ENCODE peak calls at places on chromosomes 6 and 20, in five cellular contexts. F is cardiac muscle cell, Y is epithelial cell of esophagus, B is tibial artery, P is astrocyte of the cerebellum. J is an unnamed sample.

GRCh38 chr20:49787371-49788357 is 25.0 kb upstream of the SLC9A8 start:
- DNase-seq in F (no peak), Y (no peak), B (no peak), P (no peak), J (no peak)

GRCh38 chr6:112482373-112482772 is 135.2 kb downstream of the RFPL4B start:
- DNase-seq in F (no peak), Y (peak; percentile 29), B (no peak), P (no peak), J (no peak)

GRCh38 chr6:110233769-110234374 is 53.6 kb downstream of the CDC40 start:
- DNase-seq in F (peak; percentile 28), Y (no peak), B (no peak), P (no peak), J (no peak)

GRCh38 chr6:30770164-30770563 is 25.8 kb upstream of the IER3 start:
- DNase-seq in F (no peak), Y (peak; percentile 38), B (no peak), P (no peak), J (no peak)

GRCh38 chr20:19888269-19888669 is 128.9 kb upstream of the NAA20 start:
- DNase-seq in F (no peak), Y (peak; percentile 57), B (no peak), P (no peak), J (no peak)

GRCh38 chr20:4601630-4602296 is 119.9 kb upstream of the PRND start:
- DNase-seq in F (no peak), Y (peak; percentile 61), B (no peak), P (no peak), J (peak; percentile 38)

GRCh38 chr20:9235518-9235917 is 166.6 kb downstream of the PLCB4 start:
- DNase-seq in F (peak; percentile 84), Y (peak; percentile 79), B (no peak), P (no peak), J (peak; percentile 56)

GRCh38 chr20:3031524-3032147 is 11.8 kb upstream of the GNRH2 start:
- DNase-seq in F (no peak), Y (no peak), B (no peak), P (no peak), J (no peak)

GRCh38 chr6:36329798-36330291 is 6.8 kb downstream of the BNIP5 start:
- DNase-seq in F (no peak), Y (no peak), B (peak; percentile 42), P (no peak), J (no peak)

GRCh38 chr20:19619904-19620430 is 138.1 kb upstream of the RIN2 start:
- DNase-seq in F (no peak), Y (no peak), B (no peak), P (no peak), J (no peak)

GRCh38 chr6:110538416-110539060 is 62.1 kb upstream of the SLC22A16 start:
- DNase-seq in F (peak; percentile 24), Y (peak; percentile 42), B (no peak), P (no peak), J (no peak)

GRCh38 chr20:57991211-57991841 is 237.1 kb downstream of the ANKRD60 start:
- DNase-seq in F (peak; percentile 11), Y (peak; percentile 96), B (no peak), P (peak; percentile 60), J (no peak)

GRCh38 chr6:119172813-119173212 is 94.3 kb upstream of the FAM184A start:
- DNase-seq in F (no peak), Y (peak; percentile 36), B (no peak), P (no peak), J (no peak)

GRCh38 chr6:119173249-119174084 is 95.0 kb upstream of the FAM184A start:
- DNase-seq in F (no peak), Y (no peak), B (no peak), P (no peak), J (no peak)

GRCh38 chr6:119171864-119172588 is 93.6 kb upstream of the FAM184A start:
- DNase-seq in F (no peak), Y (no peak), B (no peak), P (no peak), J (no peak)

GRCh38 chr6:119171442-119171841 is 93.0 kb upstream of the FAM184A start:
- DNase-seq in F (no peak), Y (no peak), B (no peak), P (no peak), J (no peak)

GRCh38 chr6:119170427-119171407 is 92.3 kb upstream of the FAM184A start:
- DNase-seq in F (peak; percentile 52), Y (no peak), B (no peak), P (no peak), J (no peak)
- H3K4me3 ChIP-seq in F (no peak overlapping the region), Y (no peak overlapping the region), B (no peak overlapping the region), P (no peak overlapping the region), J (no peak overlapping the region)

GRCh38 chr6:43178951-43179830 is 2.8 kb upstream of the CUL9 start:
- DNase-seq in F (no peak), Y (no peak), B (no peak), P (no peak), J (no peak)

GRCh38 chr6:43180058-43180457 is 1.9 kb upstream of the CUL9 start:
- DNase-seq in F (no peak), Y (no peak), B (no peak), P (no peak), J (no peak)

GRCh38 chr6:43181621-43181941 is 415 bp upstream of the CUL9 start:
- DNase-seq in F (no peak), Y (no peak), B (no peak), P (no peak), J (no peak)

GRCh38 chr6:43181942-43182860 is at the start of gene CUL9:
- DNase-seq in F (peak; percentile 82), Y (peak; percentile 53), B (peak; percentile 92), P (no peak), J (no peak)

DNA sequence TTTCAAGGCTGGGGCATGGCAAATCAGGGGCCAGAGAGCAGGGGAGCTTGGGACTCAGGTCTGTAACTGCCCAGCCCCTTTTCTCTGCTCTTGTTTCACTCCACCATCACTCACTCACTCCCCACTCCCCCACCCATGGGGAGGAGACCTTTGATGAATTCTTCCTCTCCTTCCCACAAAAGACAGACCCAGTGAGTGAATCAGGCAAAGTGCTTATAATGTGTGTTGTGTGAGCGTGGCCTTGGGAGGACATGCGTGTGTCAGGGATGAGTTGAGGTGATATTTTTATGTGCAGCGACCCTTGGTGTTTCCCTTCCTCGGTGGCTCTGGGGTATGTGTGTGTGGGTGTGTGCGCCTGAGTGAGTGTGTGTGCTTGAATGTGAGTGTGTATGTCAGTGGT is 1.0 kb upstream of the CUL9 start:
- DNase-seq in F (no peak), Y (no peak), B (no peak), P (no peak), J (no peak)
- H3K4me3 ChIP-seq in F (no peak overlapping the region), Y (no peak overlapping the region), B (no peak overlapping the region), P (no peak overlapping the region), J (no peak overlapping the region)

GRCh38 chr6:99590728-99591672 is 15.6 kb upstream of the PRDM13 start:
- DNase-seq in F (no peak), Y (no peak), B (no peak), P (no peak), J (no peak)

GRCh38 chr6:99589907-99590493 is 16.6 kb upstream of the PRDM13 start:
- DNase-seq in F (no peak), Y (no peak), B (no peak), P (no peak), J (no peak)

GRCh38 chr6:99588618-99589289 is 17.9 kb upstream of the PRDM13 start:
- DNase-seq in F (peak; percentile 69), Y (peak; percentile 80), B (peak; percentile 76), P (peak; percentile 28), J (peak; percentile 19)

GRCh38 chr6:99587792-99588191 is 18.8 kb upstream of the PRDM13 start:
- DNase-seq in F (no peak), Y (no peak), B (no peak), P (no peak), J (no peak)

DNA sequence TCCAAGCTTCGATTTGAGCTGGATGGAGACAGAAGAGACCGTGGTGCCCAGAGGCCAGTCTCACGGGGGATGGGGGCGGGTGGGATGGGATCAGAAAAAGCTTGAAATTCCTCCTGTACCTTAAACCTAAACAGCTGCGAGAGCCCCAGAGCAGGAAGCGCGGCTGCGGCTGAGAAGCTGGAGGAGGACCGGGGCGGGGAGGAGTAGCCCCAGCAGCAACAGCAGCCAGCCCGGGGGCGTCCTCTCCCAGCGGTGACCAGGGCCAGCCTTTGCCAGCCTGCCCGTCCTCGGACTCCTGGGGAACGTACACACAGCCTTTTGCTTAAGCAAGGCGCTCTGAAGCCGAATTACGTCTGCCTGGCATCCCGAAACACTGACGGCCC is 17.4 kb upstream of the PRDM13 start:
- DNase-seq in F (no peak), Y (no peak), B (no peak), P (no peak), J (no peak)
- H3K4me3 ChIP-seq in F (peak overlapping the region; percentile 36), Y (peak overlapping the region; percentile 49), B (peak overlapping the region; percentile 48), P (peak overlapping the region; percentile 49), J (peak overlapping the region; percentile 53)

GRCh38 chr6:106525111-106525884 is 104.0 kb downstream of the RTN4IP1 start:
- DNase-seq in F (no peak), Y (no peak), B (no peak), P (no peak), J (no peak)
- H3K4me3 ChIP-seq in F (no peak overlapping the region), Y (peak overlapping the region; percentile 12), B (no peak overlapping the region), P (no peak overlapping the region), J (no peak overlapping the region)

DNA sequence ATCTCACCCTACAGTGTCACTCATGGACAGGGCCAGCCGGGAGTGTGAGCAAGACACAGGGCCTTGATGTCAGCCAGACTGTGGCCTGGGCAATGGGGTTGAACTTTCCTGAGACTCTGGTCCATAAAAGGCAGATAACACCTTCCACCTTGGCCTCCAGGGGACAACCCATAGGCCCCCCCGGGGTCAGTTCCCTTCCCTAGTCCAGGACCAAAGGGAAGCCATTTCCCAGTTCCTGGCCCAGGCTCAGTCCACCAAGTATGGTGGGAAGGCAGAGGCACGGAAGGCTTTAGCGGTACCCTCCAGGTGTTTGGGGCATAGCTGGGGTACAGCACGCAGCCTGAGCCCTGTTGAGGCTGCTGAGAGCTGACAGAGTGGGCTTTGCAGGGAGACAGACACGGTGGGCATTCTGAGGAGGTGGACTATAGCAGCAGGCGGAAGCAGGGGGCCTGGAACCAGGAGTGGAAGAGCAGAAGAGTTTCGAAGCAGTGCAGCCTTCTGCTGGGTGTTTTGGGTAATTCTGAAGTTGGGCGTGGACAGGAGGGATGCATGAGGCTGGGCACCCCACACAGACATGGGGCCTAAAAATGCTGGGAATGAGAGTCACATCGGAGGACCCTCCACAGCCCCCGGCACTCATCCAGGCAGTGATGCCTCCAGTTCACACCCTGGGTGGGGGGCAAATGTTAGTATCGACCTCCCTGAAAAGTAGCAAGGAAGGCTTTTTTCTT is 43.9 kb upstream of the CD93 start:
- DNase-seq in F (no peak), Y (no peak), B (peak; percentile 63), P (no peak), J (no peak)
- H3K4me3 ChIP-seq in F (no peak overlapping the region), Y (no peak overlapping the region), B (no peak overlapping the region), P (no peak overlapping the region), J (no peak overlapping the region)

DNA sequence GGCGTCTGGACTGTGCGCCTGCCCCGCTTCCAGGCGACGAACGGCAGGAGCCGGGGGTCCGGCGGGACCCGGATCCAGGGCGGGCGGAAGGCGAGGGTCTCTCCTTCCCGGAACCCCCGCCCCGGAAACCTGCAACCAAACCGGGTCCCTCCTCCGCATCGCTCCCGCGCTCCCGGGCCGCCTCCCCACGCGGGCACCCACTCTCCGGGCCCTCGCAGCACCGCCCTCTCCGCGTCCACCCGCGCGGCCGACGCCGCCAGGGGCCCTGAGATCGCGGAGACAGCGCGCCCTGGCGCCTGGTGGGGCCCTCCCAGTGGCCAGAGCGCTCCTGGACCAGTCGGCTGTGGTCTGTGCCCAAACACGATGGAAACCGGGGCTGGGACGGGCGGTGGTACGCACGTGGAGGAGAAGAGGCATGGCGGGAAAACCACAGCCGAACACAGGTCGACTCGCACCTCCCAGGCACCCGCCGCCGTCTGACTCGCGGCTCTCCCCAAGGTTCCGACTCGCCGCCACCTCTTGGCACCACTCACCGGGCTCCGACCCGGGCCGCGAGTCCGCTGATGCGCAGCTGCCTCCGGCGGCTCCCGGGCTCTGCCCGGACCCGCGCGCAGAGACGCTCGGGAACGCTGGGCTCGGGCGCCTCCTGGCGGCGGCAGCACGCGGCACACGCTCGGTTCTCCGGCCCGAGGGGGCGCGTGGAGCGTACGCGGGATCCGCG is 7.9 kb downstream of the NKX2-2 start:
- DNase-seq in F (peak; percentile 56), Y (peak; percentile 62), B (no peak), P (no peak), J (no peak)
- H3K4me3 ChIP-seq in F (peak overlapping the region; percentile 31), Y (peak overlapping the region; percentile 42), B (peak overlapping the region; percentile 41), P (peak overlapping the region; percentile 30), J (peak overlapping the region; percentile 52)

J was measured in skeletal muscle cell.